ENCODE peak calls at places on chromosomes 1 and 21, in six cellular contexts. One of them, this sample, is unnamed.
A peak's percentile ranks its signal among the peaks of the same experiment; 100 is the strongest.

GRCh38 chr1:81617308-81618027 is 183.3 kb upstream of the ADGRL2 start:
- DNase-seq in heart right ventricle: no peak
- DNase-seq in body of pancreas: no peak
- DNase-seq in right atrium auricular region: no peak
- DNase-seq in IMR-90: peak; percentile 4
- DNase-seq in uterus: no peak
- DNase-seq in this sample: no peak

GRCh38 chr1:116311756-116312691 is 61.0 kb upstream of the ATP1A1 start:
- DNase-seq in right atrium auricular region: no peak
- DNase-seq in body of pancreas: peak; percentile 64
- DNase-seq in IMR-90: no peak
- DNase-seq in uterus: no peak
- DNase-seq in heart right ventricle: no peak
- DNase-seq in this sample: peak; percentile 37

GRCh38 chr1:93692451-93692861 is 10.8 kb upstream of the BCAR3 start:
- DNase-seq in heart right ventricle: no peak
- DNase-seq in right atrium auricular region: no peak
- DNase-seq in IMR-90: peak; percentile 53
- DNase-seq in uterus: no peak
- DNase-seq in body of pancreas: no peak
- DNase-seq in this sample: no peak

GRCh38 chr1:36705629-36706028 is 222.9 kb upstream of the CSF3R start:
- DNase-seq in IMR-90: no peak
- DNase-seq in uterus: no peak
- DNase-seq in right atrium auricular region: no peak
- DNase-seq in body of pancreas: no peak
- DNase-seq in heart right ventricle: no peak
- DNase-seq in this sample: no peak

GRCh38 chr1:38908821-38909220 is 27.4 kb upstream of the GJA9 start:
- DNase-seq in uterus: no peak
- DNase-seq in body of pancreas: no peak
- DNase-seq in IMR-90: no peak
- DNase-seq in right atrium auricular region: no peak
- DNase-seq in heart right ventricle: no peak
- DNase-seq in this sample: no peak

GRCh38 chr1:72241397-72241796 is 40.9 kb downstream of the NEGR1 start:
- DNase-seq in heart right ventricle: no peak
- DNase-seq in IMR-90: peak; percentile 11
- DNase-seq in body of pancreas: no peak
- DNase-seq in uterus: no peak
- DNase-seq in right atrium auricular region: no peak
- DNase-seq in this sample: no peak

GRCh38 chr1:36268981-36269380 is 37.2 kb upstream of the SH3D21 start:
- DNase-seq in body of pancreas: no peak
- DNase-seq in uterus: no peak
- DNase-seq in heart right ventricle: no peak
- DNase-seq in IMR-90: no peak
- DNase-seq in right atrium auricular region: no peak
- DNase-seq in this sample: no peak

GRCh38 chr1:29974345-29974744 is 738.0 kb downstream of the PTPRU start:
- DNase-seq in right atrium auricular region: no peak
- DNase-seq in body of pancreas: no peak
- DNase-seq in heart right ventricle: no peak
- DNase-seq in IMR-90: peak; percentile 88
- DNase-seq in uterus: no peak
- DNase-seq in this sample: no peak

GRCh38 chr1:25774921-25775774 is 24.8 kb upstream of the SELENON start:
- DNase-seq in body of pancreas: no peak
- DNase-seq in right atrium auricular region: no peak
- DNase-seq in heart right ventricle: no peak
- DNase-seq in IMR-90: no peak
- DNase-seq in uterus: no peak
- DNase-seq in this sample: no peak

GRCh38 chr21:38525454-38525853 is 27.2 kb upstream of the ERG start:
- DNase-seq in body of pancreas: no peak
- DNase-seq in IMR-90: no peak
- DNase-seq in uterus: no peak
- DNase-seq in right atrium auricular region: no peak
- DNase-seq in heart right ventricle: no peak
- DNase-seq in this sample: no peak

GRCh38 chr1:232625319-232625868 is 4.5 kb downstream of the SIPA1L2 start:
- DNase-seq in right atrium auricular region: no peak
- DNase-seq in heart right ventricle: no peak
- DNase-seq in IMR-90: no peak
- DNase-seq in body of pancreas: no peak
- DNase-seq in uterus: no peak
- DNase-seq in this sample: no peak

GRCh38 chr21:16741228-16741665 is 771.6 kb upstream of the CXADR start:
- DNase-seq in heart right ventricle: peak; percentile 14
- DNase-seq in body of pancreas: no peak
- DNase-seq in IMR-90: no peak
- DNase-seq in right atrium auricular region: no peak
- DNase-seq in uterus: peak; percentile 77
- DNase-seq in this sample: no peak

GRCh38 chr1:230825061-230825803 is 43.1 kb downstream of the C1orf198 start:
- DNase-seq in IMR-90: peak; percentile 86
- DNase-seq in right atrium auricular region: peak; percentile 58
- DNase-seq in uterus: no peak
- DNase-seq in body of pancreas: peak; percentile 45
- DNase-seq in heart right ventricle: no peak
- DNase-seq in this sample: peak; percentile 75

GRCh38 chr1:154943649-154944421 is 7.3 kb upstream of the PMVK start:
- DNase-seq in body of pancreas: no peak
- DNase-seq in uterus: no peak
- DNase-seq in IMR-90: peak; percentile 12
- DNase-seq in right atrium auricular region: no peak
- DNase-seq in heart right ventricle: peak; percentile 34
- DNase-seq in this sample: no peak

GRCh38 chr1:94608852-94609570 is 67.5 kb upstream of the F3 start:
- DNase-seq in body of pancreas: no peak
- DNase-seq in heart right ventricle: no peak
- DNase-seq in right atrium auricular region: no peak
- DNase-seq in IMR-90: peak; percentile 85
- DNase-seq in uterus: no peak
- DNase-seq in this sample: no peak

GRCh38 chr21:44848821-44849521 is 24.5 kb downstream of the PTTG1IP start:
- DNase-seq in right atrium auricular region: no peak
- DNase-seq in IMR-90: no peak
- DNase-seq in uterus: no peak
- DNase-seq in heart right ventricle: no peak
- DNase-seq in body of pancreas: no peak
- DNase-seq in this sample: no peak

GRCh38 chr1:155913969-155914757 is 3.0 kb upstream of the RIT1 start:
- DNase-seq in uterus: no peak
- DNase-seq in heart right ventricle: no peak
- DNase-seq in IMR-90: peak; percentile 89
- DNase-seq in body of pancreas: no peak
- DNase-seq in right atrium auricular region: no peak
- DNase-seq in this sample: no peak

GRCh38 chr21:38965910-38966504 is 160.3 kb downstream of the ETS2 start:
- DNase-seq in body of pancreas: peak; percentile 84
- DNase-seq in IMR-90: peak; percentile 59
- DNase-seq in heart right ventricle: no peak
- DNase-seq in uterus: no peak
- DNase-seq in right atrium auricular region: no peak
- DNase-seq in this sample: peak; percentile 62

GRCh38 chr1:155078496-155079209 is at the start of gene EFNA3:
- DNase-seq in uterus: peak; percentile 85
- DNase-seq in heart right ventricle: peak; percentile 83
- DNase-seq in body of pancreas: peak; percentile 63
- DNase-seq in IMR-90: peak; percentile 42
- DNase-seq in right atrium auricular region: no peak
- DNase-seq in this sample: peak; percentile 54

GRCh38 chr1:201539561-201540404 is 856 bp downstream of the NAV1 start:
- DNase-seq in heart right ventricle: peak; percentile 50
- DNase-seq in body of pancreas: no peak
- DNase-seq in uterus: peak; percentile 60
- DNase-seq in IMR-90: peak; percentile 84
- DNase-seq in right atrium auricular region: peak; percentile 81
- DNase-seq in this sample: no peak

GRCh38 chr21:33384851-33385331 is 18.3 kb upstream of the IFNGR2 start:
- DNase-seq in IMR-90: peak; percentile 43
- DNase-seq in body of pancreas: no peak
- DNase-seq in heart right ventricle: no peak
- DNase-seq in uterus: no peak
- DNase-seq in right atrium auricular region: no peak
- DNase-seq in this sample: no peak

GRCh38 chr21:33386222-33386784 is 16.9 kb upstream of the IFNGR2 start:
- DNase-seq in heart right ventricle: no peak
- DNase-seq in right atrium auricular region: no peak
- DNase-seq in IMR-90: no peak
- DNase-seq in uterus: no peak
- DNase-seq in body of pancreas: no peak
- DNase-seq in this sample: no peak

GRCh38 chr21:33380483-33380998 is 22.7 kb upstream of the IFNGR2 start:
- DNase-seq in uterus: peak; percentile 84
- DNase-seq in right atrium auricular region: peak; percentile 97
- DNase-seq in heart right ventricle: peak; percentile 85
- DNase-seq in body of pancreas: peak; percentile 65
- DNase-seq in IMR-90: peak; percentile 96
- DNase-seq in this sample: peak; percentile 92

GRCh38 chr21:33388188-33388587 is 15.0 kb upstream of the IFNGR2 start:
- DNase-seq in IMR-90: no peak
- DNase-seq in body of pancreas: no peak
- DNase-seq in heart right ventricle: no peak
- DNase-seq in uterus: no peak
- DNase-seq in right atrium auricular region: no peak
- DNase-seq in this sample: no peak

GRCh38 chr21:33383056-33383888 is 19.9 kb upstream of the IFNGR2 start:
- DNase-seq in body of pancreas: peak; percentile 37
- DNase-seq in uterus: peak; percentile 44
- DNase-seq in heart right ventricle: no peak
- DNase-seq in right atrium auricular region: peak; percentile 80
- DNase-seq in IMR-90: peak; percentile 94
- DNase-seq in this sample: peak; percentile 33
- H3K27ac ChIP-seq in body of pancreas: no peak overlapping the region
- H3K27ac ChIP-seq in uterus: peak overlapping the region; percentile 28
- H3K27ac ChIP-seq in heart right ventricle: peak overlapping the region; percentile 64
- H3K27ac ChIP-seq in right atrium auricular region: peak overlapping the region; percentile 60
- H3K27ac ChIP-seq in IMR-90: no peak overlapping the region
- H3K27ac ChIP-seq in this sample: peak overlapping the region; percentile 43

DNA sequence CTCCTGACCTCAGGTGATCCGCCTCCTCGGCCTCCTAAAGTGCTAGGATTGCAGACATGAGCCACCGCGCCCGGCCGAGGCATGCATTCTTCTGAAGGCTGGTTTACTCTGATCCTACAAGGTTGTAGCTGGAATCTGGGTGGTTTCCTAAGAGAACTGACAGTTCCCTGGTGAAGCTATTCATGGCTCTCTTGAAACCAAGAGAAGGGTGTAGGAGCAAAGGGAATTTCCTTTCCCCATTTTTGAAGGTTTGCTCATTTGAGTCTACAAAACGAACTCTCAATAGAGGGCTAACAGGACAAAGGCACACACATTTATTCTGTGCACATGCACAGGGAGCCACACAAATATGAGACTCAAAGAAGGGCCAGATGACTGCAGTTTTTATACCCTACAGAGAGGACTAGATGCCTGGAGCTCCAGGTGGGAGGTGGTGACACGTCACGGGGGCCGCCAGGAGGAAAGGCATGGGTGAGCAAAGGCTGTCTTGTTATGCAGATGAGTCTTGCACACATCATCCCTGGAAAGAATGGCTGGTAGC is 49.5 kb upstream of the ERRFI1 start:
- DNase-seq in body of pancreas: no peak
- DNase-seq in IMR-90: peak; percentile 30
- DNase-seq in heart right ventricle: no peak
- DNase-seq in right atrium auricular region: no peak
- DNase-seq in uterus: no peak
- DNase-seq in this sample: no peak
- H3K27ac ChIP-seq in body of pancreas: peak overlapping the region; percentile 64
- H3K27ac ChIP-seq in IMR-90: no peak overlapping the region
- H3K27ac ChIP-seq in heart right ventricle: no peak overlapping the region
- H3K27ac ChIP-seq in right atrium auricular region: no peak overlapping the region
- H3K27ac ChIP-seq in uterus: no peak overlapping the region
- H3K27ac ChIP-seq in this sample: peak overlapping the region; percentile 72

DNA sequence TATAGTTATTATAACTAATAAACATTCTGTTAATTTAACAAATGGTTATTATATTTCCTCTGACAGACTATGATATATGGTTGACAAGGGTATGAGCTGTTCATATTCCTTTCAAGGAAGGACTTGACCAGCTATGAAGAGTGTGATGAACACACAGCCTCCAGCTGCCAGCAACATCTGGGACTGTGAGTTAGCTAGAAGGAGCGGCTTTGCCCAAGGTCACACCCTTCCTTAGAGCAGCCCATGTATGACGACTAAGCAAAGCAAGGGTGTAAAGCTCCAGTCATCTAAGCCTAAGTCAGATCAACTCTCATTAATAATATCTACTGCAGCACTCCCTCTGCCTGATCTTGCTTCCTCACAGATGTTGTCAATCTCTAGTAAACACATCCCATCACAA is 355.4 kb downstream of the PLPP3 start:
- DNase-seq in body of pancreas: no peak
- DNase-seq in IMR-90: no peak
- DNase-seq in right atrium auricular region: no peak
- DNase-seq in heart right ventricle: no peak
- DNase-seq in uterus: no peak
- DNase-seq in this sample: no peak
- H3K27ac ChIP-seq in body of pancreas: no peak overlapping the region
- H3K27ac ChIP-seq in IMR-90: no peak overlapping the region
- H3K27ac ChIP-seq in right atrium auricular region: no peak overlapping the region
- H3K27ac ChIP-seq in heart right ventricle: no peak overlapping the region
- H3K27ac ChIP-seq in uterus: no peak overlapping the region
- H3K27ac ChIP-seq in this sample: no peak overlapping the region

GRCh38 chr1:42321731-42322130 is 13.3 kb downstream of the FOXJ3 start:
- DNase-seq in heart right ventricle: no peak
- DNase-seq in right atrium auricular region: no peak
- DNase-seq in IMR-90: no peak
- DNase-seq in uterus: no peak
- DNase-seq in body of pancreas: no peak
- DNase-seq in this sample: no peak

GRCh38 chr1:42319128-42319851 is 15.7 kb downstream of the FOXJ3 start:
- DNase-seq in heart right ventricle: no peak
- DNase-seq in IMR-90: peak; percentile 77
- DNase-seq in uterus: no peak
- DNase-seq in body of pancreas: no peak
- DNase-seq in right atrium auricular region: no peak
- DNase-seq in this sample: no peak

GRCh38 chr1:42322577-42322976 is 12.5 kb downstream of the FOXJ3 start:
- DNase-seq in uterus: no peak
- DNase-seq in heart right ventricle: no peak
- DNase-seq in IMR-90: peak; percentile 49
- DNase-seq in right atrium auricular region: no peak
- DNase-seq in body of pancreas: no peak
- DNase-seq in this sample: no peak

GRCh38 chr1:42319871-42320484 is 15.1 kb downstream of the FOXJ3 start:
- DNase-seq in body of pancreas: no peak
- DNase-seq in uterus: no peak
- DNase-seq in right atrium auricular region: no peak
- DNase-seq in heart right ventricle: no peak
- DNase-seq in IMR-90: no peak
- DNase-seq in this sample: no peak

GRCh38 chr1:42320689-42321088 is 14.3 kb downstream of the FOXJ3 start:
- DNase-seq in uterus: no peak
- DNase-seq in IMR-90: no peak
- DNase-seq in right atrium auricular region: no peak
- DNase-seq in heart right ventricle: no peak
- DNase-seq in body of pancreas: no peak
- DNase-seq in this sample: no peak
- H3K27ac ChIP-seq in uterus: no peak overlapping the region
- H3K27ac ChIP-seq in IMR-90: no peak overlapping the region
- H3K27ac ChIP-seq in right atrium auricular region: peak overlapping the region; percentile 83
- H3K27ac ChIP-seq in heart right ventricle: peak overlapping the region; percentile 67
- H3K27ac ChIP-seq in body of pancreas: no peak overlapping the region
- H3K27ac ChIP-seq in this sample: peak overlapping the region; percentile 82